ENCODE peak calls at places on chromosomes 4 and X, in nine cellular contexts. F is fibroblast of mammary gland, S is brain microvascular endothelial cell, A is lower lobe of right lung, V is ovary, C is NCI-H524, Q is progenitor cell of endocrine pancreas, K is fibroblast of pulmonary artery, L is heart right ventricle. G is an unnamed sample.

GRCh38 chrX:11537141-11537540 is 128.6 kb downstream of the ARHGAP6 start:
- DNase-seq in F (no peak), S (no peak), A (no peak), V (no peak), C (no peak), Q (no peak), K (no peak), L (no peak), G (no peak)

GRCh38 chrX:151359931-151360871 is 36.8 kb upstream of the VMA21 start:
- DNase-seq in F (no peak), S (no peak), A (peak), V (peak), C (no peak), Q (peak), K (peak), L (peak), G (peak)

GRCh38 chr4:184932343-184932742 is 85.9 kb upstream of the HELT start:
- DNase-seq in F (no peak), S (no peak), A (no peak), V (no peak), C (peak), Q (no peak), K (no peak), L (no peak), G (no peak)

GRCh38 chrX:41066391-41066790 is 18.9 kb upstream of the USP9X start:
- DNase-seq in F (no peak), S (no peak), A (no peak), V (no peak), C (no peak), Q (no peak), K (no peak), L (no peak), G (no peak)

GRCh38 chrX:136639506-136640176 is 8.3 kb upstream of the CD40LG start:
- DNase-seq in F (peak), S (peak), A (no peak), V (no peak), C (no peak), Q (no peak), K (peak), L (no peak), G (no peak)

GRCh38 chr4:5722328-5722727 is 11.3 kb downstream of the EVC start:
- DNase-seq in F (peak), S (peak), A (no peak), V (no peak), C (no peak), Q (no peak), K (no peak), L (no peak), G (no peak)

GRCh38 chr4:65089666-65090065 is 580.6 kb downstream of the EPHA5 start:
- DNase-seq in F (peak), S (peak), A (no peak), V (no peak), C (no peak), Q (no peak), K (peak), L (no peak), G (no peak)

GRCh38 chrX:24025741-24026402 is 1.1 kb downstream of the KLHL15 start:
- DNase-seq in F (peak), S (peak), A (no peak), V (no peak), C (peak), Q (no peak), K (peak), L (peak), G (no peak)

GRCh38 chr4:34181311-34181808 is 2063.0 kb downstream of the ARAP2 start:
- DNase-seq in F (peak), S (peak), A (no peak), V (no peak), C (no peak), Q (no peak), K (peak), L (no peak), G (peak)

GRCh38 chr4:77095101-77095826 is 19.5 kb upstream of the CCNI start:
- DNase-seq in F (peak), S (peak), A (peak), V (peak), C (no peak), Q (peak), K (peak), L (peak), G (no peak)

GRCh38 chrX:11435568-11435967 is 142.4 kb downstream of the AMELX start:
- DNase-seq in F (peak), S (no peak), A (no peak), V (no peak), C (no peak), Q (no peak), K (peak), L (no peak), G (no peak)

GRCh38 chr4:5863461-5864113 is 29.3 kb downstream of the CRMP1 start:
- DNase-seq in F (peak), S (peak), A (no peak), V (no peak), C (no peak), Q (no peak), K (peak), L (no peak), G (no peak)

GRCh38 chrX:78747471-78747870 is at the start of gene LPAR4:
- DNase-seq in F (peak), S (no peak), A (no peak), V (peak), C (no peak), Q (no peak), K (peak), L (no peak), G (no peak)

GRCh38 chr4:66035701-66036100 is 365.4 kb upstream of the EPHA5 start:
- DNase-seq in F (no peak), S (no peak), A (no peak), V (no peak), C (no peak), Q (no peak), K (no peak), L (no peak), G (peak)

GRCh38 chrX:125757794-125758564 is 408.1 kb downstream of the DCAF12L2 start:
- DNase-seq in F (no peak), S (peak), A (no peak), V (no peak), C (no peak), Q (no peak), K (no peak), L (peak), G (no peak)

GRCh38 chrX:154660506-154660905 is 7.1 kb upstream of the CTAG2 start:
- DNase-seq in F (no peak), S (no peak), A (no peak), V (no peak), C (no peak), Q (no peak), K (no peak), L (no peak), G (no peak)

GRCh38 chr4:185508162-185508561 is 27.1 kb downstream of the PDLIM3 start:
- DNase-seq in F (no peak), S (no peak), A (no peak), V (no peak), C (no peak), Q (no peak), K (no peak), L (no peak), G (no peak)

GRCh38 chr4:184924516-184924915 is 93.8 kb upstream of the HELT start:
- DNase-seq in F (no peak), S (no peak), A (no peak), V (no peak), C (no peak), Q (no peak), K (no peak), L (no peak), G (no peak)

G was measured in T47D.